ENCODE peak calls at places on chromosome 1, in nine cellular contexts. Y is stimulated activated CD4-positive, alpha-beta T cell treated with anti-CD3 and anti-CD28 coated beads, Interleukin-4, amount 100 ng/mL, for 4 hours; K is aorta; N is activated CD4-positive, alpha-beta memory T cell treated with anti-CD3 and anti-CD28 coated beads for 36 hours; G is Ammon's horn; L is EH; A is HEK293T; P is small intestine; V is heart left ventricle. F is an unnamed sample.

GRCh38 chr1:25800538-25801377 is 765 bp downstream of the SELENON start:
- DNase-seq in A (no peak), G (no peak), Y (peak), N (no peak), L (peak), P (no peak), V (no peak), K (no peak), F (no peak)

GRCh38 chr1:151314137-151314875 is 12.9 kb downstream of the PI4KB start:
- DNase-seq in V (peak), Y (no peak), L (peak), G (peak), K (peak), A (no peak), N (no peak), P (no peak), F (no peak)

GRCh38 chr1:159953866-159954515 is at the start of gene SLAMF9:
- DNase-seq in L (peak), A (no peak), V (no peak), P (no peak), G (no peak), K (no peak), Y (no peak), N (no peak), F (no peak)

GRCh38 chr1:3313579-3313955 is 140.9 kb upstream of the ARHGEF16 start:
- DNase-seq in L (peak), A (no peak), K (peak), P (no peak), V (peak), Y (no peak), N (no peak), G (peak), F (no peak)

GRCh38 chr1:209839875-209840491 is 12.2 kb downstream of the UTP25 start:
- DNase-seq in L (peak), G (no peak), V (no peak), K (no peak), N (peak), P (peak), Y (no peak), A (no peak), F (no peak)

GRCh38 chr1:220691039-220691684 is 999 bp downstream of the C1orf115 start:
- DNase-seq in P (peak), Y (no peak), G (no peak), A (no peak), V (no peak), L (no peak), N (no peak), K (no peak), F (no peak)

GRCh38 chr1:237938553-237938952 is 47.8 kb upstream of the ZP4 start:
- DNase-seq in G (no peak), L (no peak), K (no peak), P (peak), Y (no peak), V (no peak), A (peak), N (no peak), F (no peak)

GRCh38 chr1:179824265-179824664 is 53.3 kb downstream of the TOR1AIP2 start:
- DNase-seq in Y (no peak), G (no peak), N (no peak), A (no peak), P (no peak), V (no peak), K (peak), L (no peak), F (no peak)

GRCh38 chr1:238589843-238590435 is 699.2 kb upstream of the ZP4 start:
- DNase-seq in L (peak), A (no peak), K (no peak), N (no peak), G (no peak), P (no peak), V (no peak), Y (no peak), F (no peak)

GRCh38 chr1:156089704-156090103 is 7.4 kb upstream of the MEX3A start:
- DNase-seq in L (no peak), Y (no peak), A (no peak), N (no peak), P (no peak), V (no peak), K (no peak), G (no peak), F (no peak)

GRCh38 chr1:10635992-10636391 is 160.5 kb downstream of the CASZ1 start:
- DNase-seq in P (no peak), Y (no peak), N (no peak), L (no peak), A (no peak), K (no peak), G (no peak), V (no peak), F (no peak)

GRCh38 chr1:222095606-222096475 is 354.0 kb upstream of the DUSP10 start:
- DNase-seq in Y (peak), K (peak), A (peak), P (peak), G (no peak), L (peak), N (peak), V (peak), F (peak)

GRCh38 chr1:244326757-244327156 is 125.0 kb downstream of the ADSS2 start:
- DNase-seq in V (no peak), N (no peak), Y (no peak), L (no peak), K (no peak), G (no peak), P (no peak), A (no peak), F (no peak)

F was measured in activated effector memory CD4-positive, alpha-beta T cell treated with Interleukin-2 at 50 U/mL for 16 hours.